ENCODE peak calls at places on chromosome 7, in six cellular contexts. D is aorta, N is GM12878, B is mesendoderm, K is right lobe of liver, Z is GM23248. C is an unnamed sample. For H3K4me1, the result is how much of the 10 kb centered on the place peaks cover.

GRCh38 chr7:25858200-25858561 is 293.8 kb upstream of the NFE2L3 start:
- DNase-seq in D (no peak), N (no peak), B (no peak), K (no peak), Z (no peak), C (no peak)

GRCh38 chr7:55063633-55064032 is 44.8 kb downstream of the EGFR start:
- DNase-seq in D (no peak), N (no peak), B (peak), K (no peak), Z (peak), C (peak)

GRCh38 chr7:67593807-67594206 is 597.2 kb downstream of the TYW1 start:
- DNase-seq in D (no peak), N (no peak), B (no peak), K (no peak), Z (no peak), C (no peak)

GRCh38 chr7:112782498-112782897 is 7.7 kb downstream of the TMEM168 start:
- DNase-seq in D (no peak), N (peak), B (no peak), K (no peak), Z (no peak), C (no peak)

GRCh38 chr7:1579481-1580421 is 9.9 kb upstream of the PSMG3 start:
- DNase-seq in D (peak), N (no peak), B (peak), K (peak), Z (peak), C (peak)

GRCh38 chr7:73824986-73825385 is 5.8 kb upstream of the CLDN4 start:
- DNase-seq in D (peak), N (no peak), B (no peak), K (no peak), Z (no peak), C (no peak)

GRCh38 chr7:54877683-54878082 is 118.7 kb upstream of the SEC61G start:
- DNase-seq in D (no peak), N (no peak), B (peak), K (no peak), Z (no peak), C (no peak)

GRCh38 chr7:150621376-150621775 is 10.8 kb downstream of the GIMAP6 start:
- DNase-seq in D (no peak), N (no peak), B (no peak), K (no peak), Z (no peak), C (no peak)

GRCh38 chr7:42522227-42522991 is 285.4 kb upstream of the GLI3 start:
- DNase-seq in D (no peak), N (no peak), B (peak), K (no peak), Z (no peak), C (no peak)

GRCh38 chr7:151271699-151272355 is 23.3 kb upstream of the SMARCD3 start:
- DNase-seq in D (peak), N (no peak), B (peak), K (peak), Z (peak), C (no peak)

GRCh38 chr7:3537210-3537875 is 236.3 kb downstream of the SDK1 start:
- DNase-seq in D (no peak), N (no peak), B (no peak), K (no peak), Z (no peak), C (peak)

DNA sequence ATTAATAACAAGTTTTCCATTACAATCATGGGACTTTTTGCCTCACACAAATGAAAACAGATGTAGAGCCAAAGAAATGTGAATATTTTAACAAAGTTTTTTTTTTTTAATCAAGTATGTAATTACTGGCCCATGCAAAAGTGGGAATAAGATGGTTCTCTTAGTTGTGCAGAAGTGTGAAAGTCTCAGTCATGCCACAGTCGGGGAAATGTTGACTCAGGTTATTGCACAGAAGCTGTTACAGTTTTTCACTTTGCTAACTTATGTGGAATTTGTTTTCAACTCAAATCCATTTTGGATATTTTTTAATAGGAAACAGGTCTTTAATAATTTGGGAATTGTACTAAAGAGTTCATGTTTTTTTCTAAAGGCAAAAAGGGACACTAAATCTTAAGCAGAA is 44.0 kb upstream of the CAV2 start:
- DNase-seq in D (no peak), N (no peak), B (no peak), K (no peak), Z (peak), C (no peak)
- H3K27ac ChIP-seq in D (no peak), N (no peak), B (no peak), K (no peak), Z (peak), C (no peak)

GRCh38 chr7:134852626-134853025 is 73.2 kb downstream of the CALD1 start:
- DNase-seq in D (no peak), N (no peak), B (no peak), K (no peak), Z (no peak), C (no peak)

GRCh38 chr7:134856141-134856540 is 76.7 kb downstream of the CALD1 start:
- DNase-seq in D (no peak), N (no peak), B (peak), K (no peak), Z (peak), C (no peak)

GRCh38 chr7:134856692-134857091 is 77.3 kb downstream of the CALD1 start:
- DNase-seq in D (no peak), N (no peak), B (no peak), K (no peak), Z (peak), C (peak)

GRCh38 chr7:134855467-134855866 is 76.0 kb downstream of the CALD1 start:
- DNase-seq in D (no peak), N (no peak), B (no peak), K (no peak), Z (peak), C (no peak)

DNA sequence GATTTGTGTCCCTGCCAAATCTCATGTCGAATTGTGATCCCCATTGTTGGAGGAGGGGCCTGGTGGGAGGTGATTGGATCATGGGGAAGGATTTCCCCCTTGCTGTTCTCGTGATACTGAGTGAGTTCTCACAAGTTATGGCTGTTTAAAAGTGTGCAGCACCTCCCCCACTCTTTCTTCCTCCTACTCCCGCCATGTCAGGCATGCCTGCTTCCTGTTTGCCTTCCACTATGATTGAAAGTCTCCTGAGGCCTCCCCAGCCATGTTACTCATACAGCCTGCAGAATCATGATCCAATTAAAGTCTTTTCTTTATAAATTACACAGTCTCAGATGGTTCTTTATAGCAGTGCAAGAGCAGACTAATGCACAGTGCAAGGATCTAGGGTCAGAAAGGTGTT is 75.4 kb downstream of the CALD1 start:
- DNase-seq in D (no peak), N (no peak), B (peak), K (no peak), Z (peak), C (peak)
- H3K4me1 ChIP-seq in D (under half), N (under half), B (under half), K (under half), Z (under half), C (under half)

GRCh38 chr7:95096123-95096395 is 188.7 kb downstream of the PPP1R9A start:
- DNase-seq in D (no peak), N (no peak), B (no peak), K (no peak), Z (no peak), C (no peak)
- H3K27ac ChIP-seq in D (no peak), N (no peak), B (no peak), K (no peak), Z (no peak), C (no peak)

GRCh38 chr7:37425504-37425903 is 23.2 kb downstream of the ELMO1 start:
- DNase-seq in D (no peak), N (no peak), B (no peak), K (no peak), Z (no peak), C (no peak)
- H3K4me1 ChIP-seq in D (under half), N (under half), B (under half), K (under half), Z (under half), C (under half)

C was measured in SJSA1.